ENCODE peak calls at places on chromosomes 1 and 21, in nine cellular contexts. I, O, S, D, A, N, H, W and C are unnamed samples.

GRCh38 chr1:32927441-32927840 is 26.3 kb upstream of the TMEM54 start:
- DNase-seq in I (no peak), O (no peak), S (no peak), D (no peak), A (no peak), N (no peak), H (no peak), W (no peak), C (no peak)

GRCh38 chr1:42943166-42943565 is 15.5 kb downstream of the SLC2A1 start:
- DNase-seq in I (no peak), O (no peak), S (no peak), D (no peak), A (peak; percentile 85), N (peak; percentile 77), H (no peak), W (no peak), C (no peak)

GRCh38 chr1:30274937-30275621 is 448.3 kb downstream of the MATN1 start:
- DNase-seq in I (no peak), O (no peak), S (no peak), D (no peak), A (no peak), N (no peak), H (no peak), W (no peak), C (no peak)

GRCh38 chr1:8763888-8764287 is 53.6 kb downstream of the RERE start:
- DNase-seq in I (no peak), O (no peak), S (peak; percentile 36), D (no peak), A (peak; percentile 76), N (no peak), H (peak; percentile 28), W (no peak), C (no peak)

GRCh38 chr1:93635614-93636543 is 45.8 kb downstream of the BCAR3 start:
- DNase-seq in I (peak; percentile 43), O (no peak), S (peak; percentile 84), D (no peak), A (no peak), N (no peak), H (no peak), W (peak; percentile 67), C (no peak)

GRCh38 chr1:90579212-90579802 is 137.8 kb downstream of the BARHL2 start:
- DNase-seq in I (no peak), O (no peak), S (peak; percentile 32), D (peak; percentile 46), A (peak; percentile 51), N (peak; percentile 19), H (peak; percentile 69), W (peak; percentile 57), C (peak; percentile 62)

GRCh38 chr1:211900411-211900810 is 69.8 kb upstream of the LPGAT1 start:
- DNase-seq in I (no peak), O (no peak), S (no peak), D (no peak), A (no peak), N (no peak), H (no peak), W (no peak), C (no peak)

GRCh38 chr1:94927405-94928175 is 680 bp upstream of the CNN3 start:
- DNase-seq in I (no peak), O (no peak), S (peak; percentile 82), D (no peak), A (peak; percentile 30), N (no peak), H (no peak), W (peak; percentile 70), C (no peak)

GRCh38 chr1:3922201-3922725 is 22.2 kb upstream of the C1orf174 start:
- DNase-seq in I (no peak), O (no peak), S (no peak), D (no peak), A (peak; percentile 80), N (no peak), H (no peak), W (no peak), C (no peak)

GRCh38 chr1:2258996-2259395 is 30.9 kb downstream of the SKI start:
- DNase-seq in I (no peak), O (no peak), S (no peak), D (no peak), A (no peak), N (no peak), H (no peak), W (no peak), C (no peak)

GRCh38 chr1:89121641-89122040 is 4.3 kb downstream of the GBP2 start:
- DNase-seq in I (no peak), O (no peak), S (no peak), D (no peak), A (no peak), N (no peak), H (no peak), W (no peak), C (no peak)

GRCh38 chr1:27658951-27659496 is 13.0 kb downstream of the IFI6 start:
- DNase-seq in I (no peak), O (no peak), S (peak; percentile 35), D (no peak), A (peak; percentile 29), N (peak; percentile 61), H (no peak), W (no peak), C (no peak)

GRCh38 chr21:24290151-24290833 is 1317.0 kb downstream of the MRPL39 start:
- DNase-seq in I (no peak), O (no peak), S (no peak), D (peak; percentile 38), A (peak; percentile 30), N (no peak), H (no peak), W (no peak), C (no peak)

GRCh38 chr1:246005067-246005466 is 502.0 kb downstream of the SMYD3 start:
- DNase-seq in I (no peak), O (no peak), S (no peak), D (no peak), A (no peak), N (peak; percentile 38), H (no peak), W (no peak), C (no peak)

GRCh38 chr1:168513656-168514404 is 30.0 kb downstream of the XCL2 start:
- DNase-seq in I (no peak), O (no peak), S (no peak), D (no peak), A (no peak), N (no peak), H (no peak), W (no peak), C (no peak)

GRCh38 chr1:43587594-43587993 is 56.9 kb downstream of the PTPRF start:
- DNase-seq in I (no peak), O (no peak), S (no peak), D (no peak), A (no peak), N (no peak), H (no peak), W (no peak), C (no peak)

GRCh38 chr1:63630666-63631065 is 37.5 kb downstream of the PGM1 start:
- DNase-seq in I (no peak), O (no peak), S (no peak), D (no peak), A (no peak), N (no peak), H (no peak), W (no peak), C (no peak)

GRCh38 chr1:226985839-226986463 is 45.9 kb downstream of the COQ8A start:
- DNase-seq in I (no peak), O (no peak), S (no peak), D (no peak), A (no peak), N (no peak), H (no peak), W (no peak), C (peak; percentile 39)

GRCh38 chr1:186094170-186094569 is 280.9 kb downstream of the TPR start:
- DNase-seq in I (no peak), O (no peak), S (no peak), D (no peak), A (no peak), N (no peak), H (no peak), W (no peak), C (no peak)

GRCh38 chr1:176055398-176055797 is 151.7 kb downstream of the COP1 start:
- DNase-seq in I (no peak), O (no peak), S (no peak), D (no peak), A (no peak), N (no peak), H (no peak), W (no peak), C (no peak)

GRCh38 chr1:227654858-227655752 is 80.0 kb downstream of the JMJD4 start:
- DNase-seq in I (no peak), O (no peak), S (no peak), D (no peak), A (peak; percentile 17), N (no peak), H (no peak), W (no peak), C (no peak)

GRCh38 chr1:21508580-21509350 is 458 bp upstream of the ALPL start:
- DNase-seq in I (peak; percentile 89), O (peak; percentile 21), S (peak; percentile 73), D (no peak), A (peak; percentile 45), N (no peak), H (peak; percentile 91), W (peak; percentile 40), C (peak; percentile 93)